ENCODE peak calls at places on chromosomes 16 and 17, in nine cellular contexts. F, Y, E, L, X, Z, U, D and N are unnamed samples.
A peak's percentile ranks its signal among the peaks of the same experiment; 100 is the strongest.

GRCh38 chr17:20999841-21000532 is 42.8 kb downstream of the USP22 start:
- DNase-seq in F (no peak), Y (no peak), E (peak; percentile 10), L (no peak), X (no peak), Z (no peak), U (no peak), D (no peak), N (no peak)

GRCh38 chr17:16352303-16352837 is 899 bp downstream of the CENPV start:
- DNase-seq in F (no peak), Y (peak; percentile 90), E (peak; percentile 66), L (peak; percentile 63), X (no peak), Z (peak; percentile 65), U (peak; percentile 35), D (peak; percentile 31), N (peak; percentile 86)

GRCh38 chr16:57815987-57816745 is 13.9 kb upstream of the KIFC3 start:
- DNase-seq in F (peak; percentile 90), Y (peak; percentile 71), E (peak; percentile 91), L (peak; percentile 56), X (peak; percentile 76), Z (peak; percentile 93), U (peak; percentile 92), D (peak; percentile 78), N (peak; percentile 56)

GRCh38 chr16:81717662-81718189 is 61.4 kb upstream of the PLCG2 start:
- DNase-seq in F (no peak), Y (no peak), E (no peak), L (no peak), X (no peak), Z (no peak), U (peak; percentile 31), D (no peak), N (no peak)

GRCh38 chr17:66203274-66204015 is 11.5 kb upstream of the CEP112 start:
- DNase-seq in F (no peak), Y (no peak), E (no peak), L (no peak), X (no peak), Z (no peak), U (no peak), D (no peak), N (no peak)

GRCh38 chr17:45311762-45312476 is 4.9 kb downstream of the MAP3K14 start:
- DNase-seq in F (peak; percentile 66), Y (no peak), E (peak; percentile 90), L (peak; percentile 33), X (no peak), Z (peak; percentile 82), U (no peak), D (no peak), N (no peak)

GRCh38 chr16:4521971-4522623 is 16.5 kb downstream of the CDIP1 start:
- DNase-seq in F (no peak), Y (peak; percentile 54), E (peak; percentile 58), L (peak; percentile 79), X (no peak), Z (no peak), U (peak; percentile 33), D (no peak), N (peak; percentile 81)

GRCh38 chr17:56735842-56736241 is 97.9 kb downstream of the C17orf67 start:
- DNase-seq in F (no peak), Y (no peak), E (no peak), L (no peak), X (no peak), Z (no peak), U (no peak), D (no peak), N (no peak)

GRCh38 chr17:55420776-55421178 is 858 bp downstream of the MMD start:
- DNase-seq in F (peak; percentile 54), Y (peak; percentile 49), E (peak; percentile 47), L (peak; percentile 54), X (no peak), Z (peak; percentile 76), U (peak; percentile 49), D (peak; percentile 36), N (peak; percentile 33)

GRCh38 chr16:83742076-83742475 is 65.7 kb upstream of the HSBP1 start:
- DNase-seq in F (no peak), Y (no peak), E (no peak), L (no peak), X (no peak), Z (no peak), U (no peak), D (no peak), N (no peak)

GRCh38 chr16:15961060-15961511 is 11.7 kb downstream of the ABCC1 start:
- DNase-seq in F (no peak), Y (no peak), E (no peak), L (no peak), X (no peak), Z (no peak), U (no peak), D (no peak), N (no peak)

GRCh38 chr16:80623376-80623775 is 82.6 kb downstream of the DYNLRB2 start:
- DNase-seq in F (no peak), Y (no peak), E (peak; percentile 2), L (no peak), X (no peak), Z (no peak), U (peak; percentile 70), D (no peak), N (no peak)

GRCh38 chr16:85556456-85557082 is 56.6 kb upstream of the GSE1 start:
- DNase-seq in F (peak; percentile 69), Y (peak; percentile 71), E (peak; percentile 64), L (peak; percentile 62), X (no peak), Z (peak; percentile 88), U (peak; percentile 45), D (peak; percentile 60), N (no peak)

GRCh38 chr17:63531022-63531965 is 8.1 kb downstream of the KCNH6 start:
- DNase-seq in F (no peak), Y (no peak), E (no peak), L (peak; percentile 72), X (no peak), Z (no peak), U (no peak), D (no peak), N (peak; percentile 68)

GRCh38 chr17:35079547-35079946 is 16.0 kb upstream of the RFFL start:
- DNase-seq in F (no peak), Y (no peak), E (peak; percentile 51), L (no peak), X (no peak), Z (no peak), U (no peak), D (no peak), N (no peak)

GRCh38 chr17:72580321-72581127 is 459.7 kb downstream of the SOX9 start:
- DNase-seq in F (no peak), Y (no peak), E (peak; percentile 82), L (no peak), X (no peak), Z (no peak), U (no peak), D (no peak), N (no peak)

GRCh38 chr16:1976951-1977874 is 4.1 kb downstream of the NOXO1 start:
- DNase-seq in F (no peak), Y (no peak), E (no peak), L (no peak), X (no peak), Z (no peak), U (no peak), D (no peak), N (no peak)

GRCh38 chr17:31605761-31606160 is 214.3 kb downstream of the RAB11FIP4 start:
- DNase-seq in F (no peak), Y (no peak), E (no peak), L (no peak), X (no peak), Z (no peak), U (no peak), D (no peak), N (no peak)

GRCh38 chr17:58344047-58344790 is 7.8 kb downstream of the SUPT4H1 start:
- DNase-seq in F (no peak), Y (no peak), E (no peak), L (no peak), X (no peak), Z (peak; percentile 55), U (peak; percentile 17), D (no peak), N (no peak)

GRCh38 chr17:78882546-78883089 is 20.4 kb downstream of the CEP295NL start:
- DNase-seq in F (no peak), Y (no peak), E (no peak), L (peak; percentile 59), X (no peak), Z (peak; percentile 72), U (no peak), D (no peak), N (peak; percentile 54)

GRCh38 chr17:78878261-78878660 is 24.7 kb downstream of the CEP295NL start:
- DNase-seq in F (no peak), Y (no peak), E (no peak), L (no peak), X (no peak), Z (no peak), U (no peak), D (no peak), N (no peak)

GRCh38 chr17:78883090-78883532 is 19.9 kb downstream of the CEP295NL start:
- DNase-seq in F (peak; percentile 75), Y (no peak), E (peak; percentile 86), L (peak; percentile 84), X (peak; percentile 81), Z (peak; percentile 87), U (peak; percentile 71), D (peak; percentile 80), N (no peak)

GRCh38 chr17:78878871-78879270 is 24.1 kb downstream of the CEP295NL start:
- DNase-seq in F (no peak), Y (no peak), E (no peak), L (no peak), X (no peak), Z (no peak), U (no peak), D (no peak), N (no peak)

GRCh38 chr17:78879679-78880186 is 23.3 kb downstream of the CEP295NL start:
- DNase-seq in F (peak; percentile 91), Y (no peak), E (peak; percentile 66), L (no peak), X (peak; percentile 27), Z (peak; percentile 76), U (peak; percentile 97), D (peak; percentile 88), N (no peak)
- H3K4me3 ChIP-seq in F (peak overlapping the region; percentile 35), Y (no peak overlapping the region), E (no peak overlapping the region), L (no peak overlapping the region), X (peak overlapping the region; percentile 46), Z (peak overlapping the region; percentile 2), U (no peak overlapping the region), D (peak overlapping the region; percentile 1), N (no peak overlapping the region)

GRCh38 chr17:7445011-7445927 is at the start of gene CHRNB1:
- DNase-seq in F (peak; percentile 75), Y (peak; percentile 96), E (peak; percentile 85), L (peak; percentile 35), X (no peak), Z (peak; percentile 91), U (peak; percentile 46), D (peak; percentile 54), N (no peak)
- TF ChIP-seq CTCF in F (no peak), Y (peak; percentile 28), E (no peak), L (no peak), X (no peak), Z (peak; percentile 16), U (no peak), D (no peak), N (no peak)

GRCh38 chr17:77704048-77704815 is 254.3 kb upstream of the TNRC6C start:
- DNase-seq in F (no peak), Y (no peak), E (no peak), L (no peak), X (no peak), Z (no peak), U (no peak), D (no peak), N (no peak)
- H3K9me3 ChIP-seq in F (peaks cover 40% of the 10 kb centered on the region), Y (peaks cover 19% of the 10 kb centered on the region), E (no peaks in the 10 kb centered on the region), L (peaks cover 2% of the 10 kb centered on the region), X (peaks cover 13% of the 10 kb centered on the region), Z (peaks cover 8% of the 10 kb centered on the region), U (no peaks in the 10 kb centered on the region), D (peaks cover 15% of the 10 kb centered on the region), N (peaks cover 37% of the 10 kb centered on the region)

GRCh38 chr17:48728232-48729231 is at the start of gene HOXB13:
- DNase-seq in F (no peak), Y (peak; percentile 74), E (peak; percentile 67), L (peak; percentile 58), X (no peak), Z (no peak), U (peak; percentile 47), D (no peak), N (peak; percentile 75)
- H3K4me3 ChIP-seq in F (peak within 1 kb of the TSS; percentile 22), Y (peak within 1 kb of the TSS; percentile 22), E (peak within 1 kb of the TSS; percentile 26), L (peak within 1 kb of the TSS; percentile 36), X (peak within 1 kb of the TSS; percentile 46), Z (no peak within 1 kb of the TSS), U (peak within 1 kb of the TSS; percentile 18), D (no peak within 1 kb of the TSS), N (peak within 1 kb of the TSS; percentile 47)